ENCODE peak calls at places on chromosome X, in ten cellular contexts. M is H9, G is GM12865, S is HCT116, H is spleen, P is K562, V is colonic mucosa, B is esophagus squamous epithelium, R is dorsolateral prefrontal cortex, W is Panc1. E is an unnamed sample.

GRCh38 chrX:37825225-37825842 is 22.0 kb downstream of the DYNLT3 start:
- DNase-seq in M (peak), G (peak), S (peak), H (no peak), P (peak), V (peak), B (no peak), R (peak), W (no peak), E (peak)

GRCh38 chrX:21982311-21982710 is 41.8 kb downstream of the SMS start:
- DNase-seq in M (no peak), G (no peak), S (no peak), H (no peak), P (no peak), V (no peak), B (no peak), R (no peak), W (no peak), E (no peak)

GRCh38 chrX:46844913-46845312 is 8.1 kb downstream of the RP2 start:
- DNase-seq in M (no peak), G (no peak), S (no peak), H (no peak), P (no peak), V (no peak), B (no peak), R (no peak), W (no peak), E (no peak)

GRCh38 chrX:97539970-97540519 is 656.3 kb downstream of the RPA4 start:
- DNase-seq in M (no peak), G (no peak), S (no peak), H (no peak), P (no peak), V (no peak), B (no peak), R (no peak), W (no peak), E (no peak)

GRCh38 chrX:121256653-121257052 is 209.2 kb downstream of the GLUD2 start:
- DNase-seq in M (no peak), G (no peak), S (no peak), H (no peak), P (no peak), V (no peak), B (no peak), R (no peak), W (no peak), E (no peak)

GRCh38 chrX:151177141-151178027 is 1.0 kb downstream of the GPR50 start:
- DNase-seq in M (peak), G (no peak), S (no peak), H (no peak), P (no peak), V (no peak), B (no peak), R (no peak), W (no peak), E (no peak)

GRCh38 chrX:6849711-6850415 is 297.6 kb upstream of the STS start:
- DNase-seq in M (no peak), G (peak), S (no peak), H (no peak), P (no peak), V (no peak), B (no peak), R (no peak), W (no peak), E (no peak)

GRCh38 chrX:7163146-7163677 is 15.3 kb upstream of the PUDP start:
- DNase-seq in M (no peak), G (no peak), S (no peak), H (no peak), P (no peak), V (no peak), B (no peak), R (no peak), W (no peak), E (no peak)

GRCh38 chrX:22952011-22952410 is 47.7 kb upstream of the DDX53 start:
- DNase-seq in M (no peak), G (no peak), S (no peak), H (no peak), P (no peak), V (no peak), B (no peak), R (no peak), W (no peak), E (no peak)

GRCh38 chrX:23783569-23784486 is 855 bp downstream of the SAT1 start:
- DNase-seq in M (no peak), G (peak), S (no peak), H (no peak), P (peak), V (no peak), B (no peak), R (no peak), W (no peak), E (no peak)

GRCh38 chrX:30874851-30875250 is 14.2 kb downstream of the TAB3 start:
- DNase-seq in M (no peak), G (no peak), S (no peak), H (no peak), P (no peak), V (no peak), B (no peak), R (no peak), W (no peak), E (no peak)

GRCh38 chrX:138756234-138756633 is 44.7 kb upstream of the FGF13 start:
- DNase-seq in M (peak), G (no peak), S (no peak), H (no peak), P (no peak), V (peak), B (no peak), R (no peak), W (no peak), E (peak)

GRCh38 chrX:86507337-86507736 is 359.1 kb downstream of the DACH2 start:
- DNase-seq in M (no peak), G (no peak), S (no peak), H (no peak), P (no peak), V (no peak), B (no peak), R (no peak), W (no peak), E (no peak)

GRCh38 chrX:123217077-123217476 is 33.0 kb downstream of the GRIA3 start:
- DNase-seq in M (no peak), G (no peak), S (no peak), H (no peak), P (peak), V (no peak), B (no peak), R (no peak), W (no peak), E (no peak)

GRCh38 chrX:100649550-100650356 is 5.8 kb downstream of the SRPX2 start:
- DNase-seq in M (no peak), G (no peak), S (no peak), H (no peak), P (no peak), V (peak), B (no peak), R (no peak), W (no peak), E (no peak)

GRCh38 chrX:153766098-153766817 is 2.2 kb downstream of the PLXNB3 start:
- DNase-seq in M (peak), G (peak), S (no peak), H (peak), P (peak), V (no peak), B (no peak), R (no peak), W (no peak), E (no peak)

GRCh38 chrX:24081661-24082154 is 27.0 kb downstream of the EIF2S3 start:
- DNase-seq in M (peak), G (peak), S (peak), H (peak), P (no peak), V (peak), B (no peak), R (peak), W (peak), E (no peak)

GRCh38 chrX:136495043-136495442 is 2.3 kb upstream of the HTATSF1 start:
- DNase-seq in M (no peak), G (no peak), S (no peak), H (no peak), P (no peak), V (no peak), B (no peak), R (no peak), W (no peak), E (no peak)

GRCh38 chrX:93538575-93538974 is 134.8 kb downstream of the NAP1L3 start:
- DNase-seq in M (no peak), G (no peak), S (no peak), H (no peak), P (no peak), V (no peak), B (no peak), R (no peak), W (no peak), E (no peak)
- TF ChIP-seq CTCF in M (peak), G (no peak), S (no peak), H (peak), P (peak), V (no peak), B (no peak), R (peak), W (peak), E (peak)

DNA sequence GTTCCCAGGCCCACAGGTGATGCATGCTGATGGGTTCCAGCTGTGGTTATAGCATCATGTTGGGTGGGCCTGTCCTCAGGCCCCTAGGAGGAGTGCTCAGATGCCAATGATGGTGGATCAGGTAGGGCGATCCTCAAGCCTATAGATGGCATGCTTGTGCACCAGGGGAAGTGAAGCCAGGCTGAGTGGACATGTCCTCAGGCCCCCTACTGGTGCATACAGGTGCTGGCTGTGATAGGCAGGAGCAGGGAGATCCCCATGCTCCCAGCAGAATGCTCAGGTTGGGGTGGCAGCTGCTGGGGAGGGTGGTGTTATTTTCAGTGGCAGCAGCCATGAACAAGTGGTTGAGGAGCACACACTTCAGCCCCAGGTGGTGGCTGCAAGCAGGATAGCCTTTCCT is 96.0 kb downstream of the SMARCA1 start:
- DNase-seq in M (no peak), G (peak), S (peak), H (no peak), P (no peak), V (no peak), B (no peak), R (no peak), W (no peak), E (no peak)
- TF ChIP-seq CTCF in M (peak), G (no peak), S (no peak), H (no peak), P (no peak), V (no peak), B (no peak), R (no peak), W (no peak), E (no peak)

DNA sequence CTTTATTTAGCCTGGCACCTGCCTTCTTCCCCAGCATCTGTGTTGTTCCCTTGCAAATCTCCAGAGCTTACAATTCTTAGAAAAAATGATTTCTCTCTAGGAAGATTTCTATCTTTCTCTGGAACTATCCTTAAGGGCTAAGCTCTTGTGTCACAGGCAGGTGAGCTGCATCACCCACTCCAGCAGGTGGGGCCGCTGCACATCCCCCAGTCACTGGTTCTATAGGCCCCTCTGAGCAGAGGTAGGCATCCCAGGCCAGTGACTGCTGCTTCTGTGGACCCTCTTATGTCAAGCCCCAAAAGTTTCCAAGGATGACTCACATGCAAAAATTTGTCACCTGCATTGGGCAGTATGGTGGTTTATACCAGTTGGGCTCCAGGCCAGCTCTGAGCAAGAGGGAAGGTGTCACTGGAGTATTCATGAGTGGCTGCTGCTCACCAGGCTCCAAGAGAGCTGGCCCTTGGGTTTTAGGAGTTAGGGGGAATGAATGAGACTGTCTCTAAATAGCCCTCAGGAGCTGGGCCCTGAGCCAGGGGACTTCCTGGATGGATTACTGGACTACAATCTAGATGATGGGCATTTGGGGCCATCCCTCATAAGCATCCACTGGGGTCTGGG is 208.1 kb upstream of the EOLA2 start:
- DNase-seq in M (no peak), G (no peak), S (no peak), H (no peak), P (no peak), V (no peak), B (no peak), R (no peak), W (no peak), E (no peak)
- TF ChIP-seq CTCF in M (peak), G (no peak), S (peak), H (no peak), P (no peak), V (no peak), B (no peak), R (no peak), W (no peak), E (no peak)

GRCh38 chrX:32998776-32999175 is 212.6 kb downstream of the DMD start:
- DNase-seq in M (no peak), G (no peak), S (no peak), H (no peak), P (no peak), V (no peak), B (no peak), R (no peak), W (no peak), E (no peak)
- TF ChIP-seq CTCF in M (no peak), G (no peak), S (no peak), H (no peak), P (no peak), V (no peak), B (no peak), R (no peak), W (no peak), E (no peak)

DNA sequence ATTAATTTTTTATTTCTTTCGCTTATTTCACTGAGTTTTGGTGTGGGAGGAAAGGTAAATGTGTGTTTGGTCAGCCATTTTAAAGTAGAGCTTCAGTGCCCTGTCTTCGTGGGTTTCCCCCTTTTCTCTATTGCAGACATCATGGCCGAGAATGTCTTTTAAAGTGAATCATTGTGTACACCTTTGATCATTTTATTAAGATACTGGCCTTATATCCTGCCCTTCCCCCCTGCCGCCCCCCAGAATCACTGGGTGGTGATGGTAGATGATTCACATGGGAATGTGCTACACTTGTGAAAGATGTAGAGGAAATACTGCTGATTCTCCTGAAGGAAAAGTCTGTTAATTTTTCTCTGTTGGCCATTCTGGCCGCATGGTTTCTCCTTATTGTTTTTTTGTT is 23.9 kb downstream of the CDKL5 start:
- DNase-seq in M (no peak), G (no peak), S (no peak), H (no peak), P (no peak), V (no peak), B (no peak), R (no peak), W (no peak), E (no peak)
- TF ChIP-seq CTCF in M (no peak), G (no peak), S (no peak), H (no peak), P (no peak), V (no peak), B (no peak), R (no peak), W (no peak), E (no peak)

DNA sequence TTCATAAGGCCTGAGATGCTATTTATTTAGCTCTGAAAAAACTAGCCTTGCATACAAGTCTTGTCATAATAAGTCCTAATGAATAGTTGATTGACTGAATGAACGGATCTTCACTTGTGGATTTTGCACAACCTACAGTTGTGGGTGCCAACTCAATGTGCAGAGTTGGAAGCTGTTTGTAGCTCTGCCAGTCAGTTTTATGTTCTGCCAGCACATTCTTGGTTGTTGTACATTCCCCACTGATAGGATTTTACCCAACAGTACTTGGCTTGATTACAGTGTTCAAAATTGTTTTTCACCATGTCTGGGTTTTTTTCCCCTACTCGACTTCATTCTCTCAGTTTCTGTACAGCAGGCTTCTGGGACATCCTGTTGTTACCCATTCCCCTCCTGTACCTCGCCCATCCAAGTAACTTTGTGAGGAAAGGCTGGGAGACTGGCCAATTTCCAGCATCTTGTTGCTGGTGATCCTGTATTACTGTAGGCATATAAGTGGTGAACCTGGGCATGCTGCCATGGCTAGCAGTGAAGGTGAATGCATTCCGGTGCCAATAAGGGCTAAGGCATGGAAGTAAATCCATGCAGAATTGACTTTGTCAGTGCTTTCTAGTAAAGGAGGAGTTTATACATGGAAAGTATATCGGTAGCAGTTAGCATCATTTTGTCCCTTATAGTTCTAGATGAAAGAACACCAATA is 22.8 kb downstream of the IL1RAPL1 start:
- DNase-seq in M (no peak), G (no peak), S (no peak), H (no peak), P (no peak), V (no peak), B (no peak), R (peak), W (no peak), E (no peak)
- TF ChIP-seq CTCF in M (no peak), G (no peak), S (no peak), H (no peak), P (no peak), V (no peak), B (no peak), R (no peak), W (no peak), E (no peak)